ENCODE peak calls at places on chromosomes 2 and 18, in nine cellular contexts. D is HEK293T, Q is mesothelial cell of epicardium, U is T-helper 9 cell, F is NCI-H2171 treated with DMSO at 0.1 percent for 48 hours, T is T-helper 2 cell, Y is LHCN-M2, P is left colon, E is caudate nucleus. K is an unnamed sample.

GRCh38 chr2:112077814-112078213 is 22.7 kb downstream of the TMEM87B start:
- DNase-seq in F (peak), T (no peak), E (no peak), Y (peak), U (no peak), Q (no peak), D (no peak), P (no peak), K (no peak)

GRCh38 chr18:76169733-76170132 is 325.3 kb downstream of the ZNF516 start:
- DNase-seq in Y (no peak), T (no peak), P (no peak), F (no peak), E (no peak), D (peak), U (no peak), Q (no peak), K (no peak)

GRCh38 chr18:711693-712400 is 583 bp downstream of the ENOSF1 start:
- DNase-seq in U (peak), D (peak), E (peak), F (peak), P (peak), Y (peak), Q (no peak), T (peak), K (peak)

GRCh38 chr2:48126180-48126579 is 219.9 kb upstream of the FBXO11 start:
- DNase-seq in Q (no peak), T (no peak), E (no peak), Y (peak), F (no peak), P (no peak), U (no peak), D (no peak), K (no peak)

GRCh38 chr2:240799183-240799740 is 20.8 kb downstream of the KIF1A start:
- DNase-seq in U (no peak), E (no peak), F (no peak), Q (peak), T (no peak), P (no peak), D (no peak), Y (no peak), K (no peak)

GRCh38 chr2:20257411-20257810 is 32.5 kb upstream of the SDC1 start:
- DNase-seq in Y (no peak), D (no peak), Q (no peak), F (no peak), P (no peak), U (no peak), E (no peak), T (no peak), K (no peak)

GRCh38 chr2:227862741-227863588 is 8.5 kb upstream of the DAW1 start:
- DNase-seq in U (no peak), E (peak), F (no peak), D (no peak), P (no peak), Y (peak), T (no peak), Q (no peak), K (no peak)

GRCh38 chr2:64454316-64455030 is 511 bp downstream of the LGALSL start:
- DNase-seq in E (peak), Y (no peak), D (peak), Q (peak), F (peak), P (peak), U (peak), T (peak), K (peak)

GRCh38 chr2:58812766-58813344 is 571.7 kb upstream of the FANCL start:
- DNase-seq in T (no peak), D (peak), E (no peak), P (no peak), Q (no peak), U (no peak), F (no peak), Y (no peak), K (no peak)

GRCh38 chr18:1455605-1456004 is 550.9 kb downstream of the ADCYAP1 start:
- DNase-seq in D (no peak), E (no peak), Q (no peak), T (no peak), U (no peak), Y (no peak), P (no peak), F (no peak), K (no peak)

GRCh38 chr18:10056506-10056905 is 142.7 kb downstream of the VAPA start:
- DNase-seq in T (no peak), E (no peak), P (no peak), Y (no peak), U (no peak), F (no peak), D (no peak), Q (no peak), K (no peak)

GRCh38 chr2:56009758-56010534 is 86.4 kb upstream of the EFEMP1 start:
- DNase-seq in D (no peak), Q (no peak), Y (peak), E (no peak), F (peak), U (no peak), T (peak), P (no peak), K (no peak)

GRCh38 chr2:46735730-46736493 is 179.7 kb downstream of the MCFD2 start:
- DNase-seq in E (no peak), F (no peak), P (no peak), D (no peak), U (no peak), Y (no peak), T (peak), Q (no peak), K (no peak)